ENCODE peak calls at places on chromosome 3, in four cellular contexts. X is stimulated activated CD8-positive, alpha-beta memory T cell treated with anti-CD3 and anti-CD28 coated beads, Interleukin-4, amount 100 ng/mL, for 24 hours; M is left ventricle myocardium superior; G is islet precursor cell. J is an unnamed sample.

GRCh38 chr3:177777699-177778098 is 580.4 kb upstream of the TBL1XR1 start:
- DNase-seq in M (peak), G (peak), X (peak), J (no peak)

GRCh38 chr3:104646196-104646595 is 720.5 kb upstream of the ALCAM start:
- DNase-seq in M (no peak), G (no peak), X (no peak), J (no peak)

GRCh38 chr3:45978348-45978747 is 17.3 kb downstream of the FYCO1 start:
- DNase-seq in G (no peak), X (no peak), M (no peak), J (no peak)

GRCh38 chr3:176988795-176989194 is 208.5 kb downstream of the TBL1XR1 start:
- DNase-seq in M (no peak), X (no peak), G (no peak), J (no peak)

GRCh38 chr3:172808969-172809546 is 58.5 kb downstream of the ECT2 start:
- DNase-seq in X (no peak), G (no peak), M (no peak), J (no peak)

GRCh38 chr3:102741105-102741504 is 306.3 kb downstream of the ZPLD1 start:
- DNase-seq in M (peak), X (no peak), G (no peak), J (no peak)

GRCh38 chr3:188950832-188951489 is 220.8 kb upstream of the TPRG1 start:
- DNase-seq in G (peak), M (peak), X (peak), J (no peak)

GRCh38 chr3:46863261-46863782 is at the start of gene MYL3:
- DNase-seq in M (peak), G (no peak), X (no peak), J (no peak)

GRCh38 chr3:33119891-33120290 is 6.1 kb downstream of the CRTAP start:
- DNase-seq in M (peak), G (no peak), X (no peak), J (no peak)

GRCh38 chr3:43759297-43759782 is 68.6 kb downstream of the ABHD5 start:
- DNase-seq in X (no peak), M (peak), G (peak), J (no peak)

GRCh38 chr3:114624047-114624445 is 330.2 kb downstream of the TIGIT start:
- DNase-seq in X (no peak), M (peak), G (no peak), J (peak)

GRCh38 chr3:195025056-195025880 is 245.7 kb downstream of the XXYLT1 start:
- DNase-seq in G (no peak), M (no peak), X (no peak), J (no peak)

GRCh38 chr3:45528429-45528828 is 66.1 kb upstream of the LIMD1 start:
- DNase-seq in X (no peak), M (no peak), G (peak), J (peak)

GRCh38 chr3:13891017-13891392 is 11.1 kb upstream of the WNT7A start:
- DNase-seq in M (no peak), G (no peak), X (no peak), J (no peak)

GRCh38 chr3:102006812-102007485 is 157.6 kb downstream of the NFKBIZ start:
- DNase-seq in M (no peak), G (no peak), X (no peak), J (no peak)

GRCh38 chr3:168094580-168094876 is 1.2 kb downstream of the GOLIM4 start:
- DNase-seq in G (no peak), X (no peak), M (no peak), J (peak)

GRCh38 chr3:12934431-12934830 is 93.1 kb upstream of the RPL32 start:
- DNase-seq in G (no peak), M (peak), X (no peak), J (peak)

GRCh38 chr3:155416500-155417118 is 123.1 kb upstream of the STRIT1 start:
- DNase-seq in G (no peak), X (no peak), M (no peak), J (no peak)

GRCh38 chr3:12545473-12545791 is at the start of gene MKRN2OS:
- DNase-seq in M (no peak), X (no peak), G (peak), J (no peak)

GRCh38 chr3:45551214-45552010 is 43.1 kb upstream of the LIMD1 start:
- DNase-seq in M (peak), G (peak), X (no peak), J (no peak)

GRCh38 chr3:174949523-174949922 is 90.4 kb downstream of the NAALADL2 start:
- DNase-seq in G (no peak), M (no peak), X (no peak), J (no peak)

GRCh38 chr3:71130516-71131384 is 452.8 kb downstream of the FOXP1 start:
- DNase-seq in G (peak), X (peak), M (peak), J (no peak)

GRCh38 chr3:27521179-27521871 is 37.1 kb upstream of the SLC4A7 start:
- DNase-seq in G (no peak), M (no peak), X (no peak), J (peak)

GRCh38 chr3:35643391-35643790 is 4.1 kb downstream of the ARPP21 start:
- DNase-seq in X (no peak), M (no peak), G (no peak), J (no peak)

J was measured in caudate nucleus.